ENCODE peak calls at places on chromosomes 3 and 15, in four cellular contexts. U is effector CD4-positive, alpha-beta T cell; L is T-helper 9 cell; N is pancreas. A is an unnamed sample.

GRCh38 chr15:40766906-40767837 is 2.6 kb upstream of the C15orf62 start:
- DNase-seq in U (no peak), N (no peak), L (no peak), A (no peak)

GRCh38 chr3:194165619-194166018 is 29.7 kb downstream of the HES1 start:
- DNase-seq in N (no peak), L (no peak), U (no peak), A (peak)

GRCh38 chr15:79702621-79703020 is 194.2 kb downstream of the MTHFS start:
- DNase-seq in U (no peak), L (no peak), N (no peak), A (no peak)

GRCh38 chr3:150391200-150391599 is 16.9 kb upstream of the TSC22D2 start:
- DNase-seq in L (no peak), N (no peak), U (no peak), A (no peak)

GRCh38 chr3:151538706-151539403 is 78.0 kb upstream of the IGSF10 start:
- DNase-seq in N (no peak), U (no peak), L (no peak), A (no peak)

GRCh38 chr3:12227833-12228232 is 61.0 kb upstream of the PPARG start:
- DNase-seq in U (no peak), L (no peak), N (no peak), A (no peak)

GRCh38 chr3:190790185-190790584 is 72.3 kb downstream of the GMNC start:
- DNase-seq in U (no peak), L (no peak), N (no peak), A (no peak)

GRCh38 chr15:92510163-92510882 is 116.6 kb downstream of the ST8SIA2 start:
- DNase-seq in U (no peak), L (no peak), N (no peak), A (no peak)

GRCh38 chr3:148815736-148816135 is 11.9 kb upstream of the CPB1 start:
- DNase-seq in L (no peak), U (no peak), N (no peak), A (no peak)

GRCh38 chr15:79431636-79432344 is at the start of gene MINAR1:
- DNase-seq in L (no peak), N (peak), U (no peak), A (no peak)

GRCh38 chr15:87669846-87670245 is 586.7 kb downstream of the NTRK3 start:
- DNase-seq in U (no peak), L (no peak), N (no peak), A (no peak)

GRCh38 chr15:37682304-37682703 is 252.1 kb upstream of the TMCO5A start:
- DNase-seq in N (no peak), L (no peak), U (no peak), A (no peak)

GRCh38 chr3:181631901-181632300 is 79.8 kb upstream of the SOX2 start:
- DNase-seq in L (no peak), N (no peak), U (no peak), A (no peak)

GRCh38 chr3:197256836-197257444 is 41.5 kb downstream of the DLG1 start:
- DNase-seq in L (peak), N (no peak), U (peak), A (peak)

GRCh38 chr15:75620776-75621536 is 4.6 kb downstream of the SNUPN start:
- DNase-seq in U (no peak), N (no peak), L (no peak), A (no peak)

GRCh38 chr15:41465822-41466421 is 27.8 kb upstream of the ITPKA start:
- DNase-seq in L (no peak), N (no peak), U (no peak), A (no peak)

GRCh38 chr3:142087676-142088075 is 61.7 kb downstream of the TFDP2 start:
- DNase-seq in U (no peak), N (no peak), L (no peak), A (no peak)

GRCh38 chr3:9976736-9977709 is 9.6 kb downstream of the EMC3 start:
- DNase-seq in U (no peak), N (peak), L (no peak), A (no peak)

GRCh38 chr3:100032262-100032661 is 82.0 kb downstream of the FILIP1L start:
- DNase-seq in U (no peak), L (no peak), N (no peak), A (no peak)

GRCh38 chr15:100687532-100688215 is 85.3 kb downstream of the ASB7 start:
- DNase-seq in N (no peak), L (no peak), U (no peak), A (no peak)

GRCh38 chr15:72168131-72168825 is 29.3 kb downstream of the GRAMD2A start:
- DNase-seq in L (no peak), N (no peak), U (no peak), A (no peak)